ENCODE peak calls at places on chromosomes 7 and 10, in seven cellular contexts. U is A549, P is lower lobe of right lung, L is heart right ventricle, T is sigmoid colon, X is ovary, F is cardiac muscle cell. E is an unnamed sample. For H3K4me1, the result is how much of the 10 kb centered on the place peaks cover.

GRCh38 chr10:11824825-11825224 is 1.7 kb downstream of the PROSER2 start:
- DNase-seq in P (no peak), T (no peak), U (no peak), L (no peak), F (peak), X (no peak), E (no peak)

GRCh38 chr10:70918851-70919530 is 30.6 kb upstream of the PCBD1 start:
- DNase-seq in U (no peak), X (no peak), P (no peak), L (no peak), F (no peak), T (no peak), E (no peak)

GRCh38 chr10:546971-547590 is 142.4 kb downstream of the DIP2C start:
- DNase-seq in P (no peak), U (no peak), L (no peak), X (no peak), T (peak), F (peak), E (no peak)

GRCh38 chr10:71840936-71841335 is 10.1 kb downstream of the PSAP start:
- DNase-seq in T (no peak), L (no peak), F (no peak), X (no peak), U (no peak), P (no peak), E (no peak)

GRCh38 chr10:132135398-132135872 is 51.3 kb upstream of the DPYSL4 start:
- DNase-seq in U (no peak), L (no peak), F (no peak), T (peak), X (peak), P (peak), E (no peak)

GRCh38 chr10:48951707-48952106 is 12.1 kb upstream of the LRRC18 start:
- DNase-seq in P (no peak), F (no peak), X (no peak), T (peak), U (no peak), L (no peak), E (no peak)

GRCh38 chr7:159032753-159033472 is 111.8 kb downstream of the VIPR2 start:
- DNase-seq in T (peak), L (no peak), F (no peak), X (no peak), U (no peak), P (no peak), E (no peak)

GRCh38 chr10:90222939-90223338 is 521.5 kb downstream of the KIF20B start:
- DNase-seq in F (peak), U (no peak), L (no peak), T (no peak), P (no peak), X (no peak), E (no peak)

GRCh38 chr7:101814996-101815825 is 2.2 kb upstream of the CUX1 start:
- DNase-seq in P (peak), L (peak), X (peak), F (peak), T (peak), U (peak), E (peak)

GRCh38 chr10:5841965-5842364 is 28.7 kb upstream of the GDI2 start:
- DNase-seq in P (no peak), X (no peak), T (no peak), L (no peak), U (no peak), F (no peak), E (no peak)

GRCh38 chr10:5840314-5841307 is 27.4 kb upstream of the GDI2 start:
- DNase-seq in T (no peak), P (no peak), L (peak), U (no peak), X (no peak), F (peak), E (peak)

GRCh38 chr10:5843814-5844705 is 30.8 kb upstream of the GDI2 start:
- DNase-seq in U (no peak), T (no peak), P (no peak), X (no peak), F (no peak), L (no peak), E (no peak)
- H3K4me3 ChIP-seq in U (no peak), T (no peak), P (no peak), X (no peak), F (no peak), L (no peak), E (no peak)

DNA sequence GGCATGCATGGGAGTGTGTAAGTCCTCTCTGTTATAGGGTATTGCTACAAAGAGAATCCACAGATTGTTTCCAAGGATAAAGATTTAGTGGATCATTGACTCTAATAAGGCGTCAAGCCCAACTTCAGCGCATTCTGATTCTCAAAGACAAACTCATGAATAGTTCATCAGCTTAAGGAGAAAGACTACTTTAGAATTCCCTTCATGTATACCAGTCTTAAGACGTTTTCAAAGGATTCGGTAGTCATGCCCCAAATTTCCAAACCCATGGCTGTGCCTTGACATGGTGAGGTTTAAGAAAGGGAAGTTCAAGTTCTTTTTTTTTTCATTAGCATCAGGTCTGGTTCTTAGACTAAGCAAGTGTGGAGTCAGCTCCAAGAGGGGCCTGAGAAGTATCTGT is 46.6 kb upstream of the ABLIM1 start:
- DNase-seq in P (no peak), X (no peak), L (no peak), T (no peak), U (no peak), F (no peak), E (no peak)
- H3K4me1 ChIP-seq in P (under half), X (under half), L (under half), T (under half), U (under half), F (under half), E (under half)

GRCh38 chr7:64667311-64667710 is 1.4 kb downstream of the ZNF107 start:
- DNase-seq in X (no peak), T (no peak), U (no peak), F (no peak), P (no peak), L (no peak), E (no peak)

DNA sequence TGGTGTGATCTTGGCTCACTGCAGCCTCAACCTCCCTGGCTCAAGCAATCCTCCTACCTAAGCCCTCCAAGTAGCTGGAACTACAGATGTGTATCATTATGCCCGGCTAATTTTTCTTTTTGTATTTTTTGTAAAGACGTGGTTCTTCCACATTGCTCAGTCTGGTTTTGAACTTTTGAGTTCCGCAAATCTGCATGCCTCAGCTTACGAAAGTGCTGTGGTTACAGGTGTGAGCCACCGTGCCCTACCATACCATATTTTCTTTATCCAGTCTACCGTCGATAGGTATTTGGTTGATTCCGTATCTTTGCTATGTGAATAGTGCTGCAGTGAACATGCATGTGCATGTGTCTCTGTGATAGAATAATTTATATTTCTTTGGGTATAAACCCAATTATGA is 6.5 kb downstream of the ZNF107 start:
- DNase-seq in X (no peak), L (no peak), U (no peak), T (no peak), F (no peak), P (no peak), E (no peak)
- H3K4me3 ChIP-seq in X (no peak), L (no peak), U (no peak), T (no peak), F (no peak), P (no peak), E (no peak)

GRCh38 chr10:95569368-95569767 is 8.2 kb upstream of the SORBS1 start:
- DNase-seq in X (no peak), F (peak), T (no peak), U (no peak), P (no peak), L (no peak), E (no peak)

GRCh38 chr10:95562326-95562725 is 1.2 kb upstream of the SORBS1 start:
- DNase-seq in L (no peak), U (no peak), P (no peak), X (no peak), F (no peak), T (no peak), E (no peak)

GRCh38 chr10:95564291-95564690 is 3.1 kb upstream of the SORBS1 start:
- DNase-seq in F (no peak), X (no peak), T (no peak), P (no peak), L (no peak), U (no peak), E (no peak)

GRCh38 chr10:95567903-95568630 is 6.9 kb upstream of the SORBS1 start:
- DNase-seq in U (no peak), F (no peak), T (no peak), X (no peak), L (no peak), P (no peak), E (no peak)

GRCh38 chr10:95566121-95566520 is 5.0 kb upstream of the SORBS1 start:
- DNase-seq in U (no peak), P (no peak), L (no peak), T (no peak), X (no peak), F (no peak), E (no peak)
- H3K4me1 ChIP-seq in U (under half), P (under half), L (under half), T (under half), X (under half), F (under half), E (under half)

GRCh38 chr10:3805791-3806381 is 20.9 kb upstream of the KLF6 start:
- DNase-seq in L (peak), X (no peak), T (peak), U (peak), F (peak), P (no peak), E (peak)

GRCh38 chr10:3807221-3807927 is 22.4 kb upstream of the KLF6 start:
- DNase-seq in X (no peak), T (no peak), L (no peak), U (no peak), P (no peak), F (no peak), E (no peak)

GRCh38 chr10:3806603-3807002 is 21.6 kb upstream of the KLF6 start:
- DNase-seq in U (peak), X (no peak), P (peak), F (peak), L (no peak), T (no peak), E (no peak)

GRCh38 chr10:3808689-3809199 is 23.7 kb upstream of the KLF6 start:
- DNase-seq in P (no peak), L (no peak), X (no peak), T (no peak), U (no peak), F (no peak), E (no peak)

DNA sequence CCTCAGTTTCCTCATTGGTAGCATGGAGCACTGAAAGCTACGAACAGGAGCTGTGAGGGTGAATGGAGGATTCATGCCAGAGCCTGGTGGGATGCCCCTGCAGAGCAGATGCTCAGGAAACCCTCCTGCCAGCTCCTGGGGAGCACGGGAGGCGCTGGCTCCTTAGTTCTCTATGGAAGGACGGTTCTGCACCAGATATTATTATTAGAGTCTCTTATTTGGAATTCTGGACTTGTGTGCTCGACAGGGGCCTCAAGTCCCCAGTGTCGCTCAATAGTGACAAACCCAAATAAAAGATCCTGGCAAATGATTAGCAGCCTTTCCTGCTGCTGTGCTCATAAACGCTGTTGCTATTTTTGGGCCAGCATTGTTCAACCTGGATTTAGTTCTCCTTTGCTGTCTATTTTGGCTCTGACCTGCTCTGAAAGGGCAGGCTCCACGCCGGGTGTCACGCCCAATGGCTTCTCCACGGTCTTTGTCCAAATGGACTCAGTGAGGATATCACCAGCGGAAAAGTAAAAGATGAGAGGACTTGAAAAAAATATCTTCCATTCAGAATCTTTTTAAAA is 23.0 kb upstream of the KLF6 start:
- DNase-seq in U (no peak), F (no peak), T (no peak), P (no peak), L (peak), X (no peak), E (no peak)
- H3K4me3 ChIP-seq in U (no peak), F (no peak), T (no peak), P (no peak), L (no peak), X (no peak), E (no peak)

DNA sequence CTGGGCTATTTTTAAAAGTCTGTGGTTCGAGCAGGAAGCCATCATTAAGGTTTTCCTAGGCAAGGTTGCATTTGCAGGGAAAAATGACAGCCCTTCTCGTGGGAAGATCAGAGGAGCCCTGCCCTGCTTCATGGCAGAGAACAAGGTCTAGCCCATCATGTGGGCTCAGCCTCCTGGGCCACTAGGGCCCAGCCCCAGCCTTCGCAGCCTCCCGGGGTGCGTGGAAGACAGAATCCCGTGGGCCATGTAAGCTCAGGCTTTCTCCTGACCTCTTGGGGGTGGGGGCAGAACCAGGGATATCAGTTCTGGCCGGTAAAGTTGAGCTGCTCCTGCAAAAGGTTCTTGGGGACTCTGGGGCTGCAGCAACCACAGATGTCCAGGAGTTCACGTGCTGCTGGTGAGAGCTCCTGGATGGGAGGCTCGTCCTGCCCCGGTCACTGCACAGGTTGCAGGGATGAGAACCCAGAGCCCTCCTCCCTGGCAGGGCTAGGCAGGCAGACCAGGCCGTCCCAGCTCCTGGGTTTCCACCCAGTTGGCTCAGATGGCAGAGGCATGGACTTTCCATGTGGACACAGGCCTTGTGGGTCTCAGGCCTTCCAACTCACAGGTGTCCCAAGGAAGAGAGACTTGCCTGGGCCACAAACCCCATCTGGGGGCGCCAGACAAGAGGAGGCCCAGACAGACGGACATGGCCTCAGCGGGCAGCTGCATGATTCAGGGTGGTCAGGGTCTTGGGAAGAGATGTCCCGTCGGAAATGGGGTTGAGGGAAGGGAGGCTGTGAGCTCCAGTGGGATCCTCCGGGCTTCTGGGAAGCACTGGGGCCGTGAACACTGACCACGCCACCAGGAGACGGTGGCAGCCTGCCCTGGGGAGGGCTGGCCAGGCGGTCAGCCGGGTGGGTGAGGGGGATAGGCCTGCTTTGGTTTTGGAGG is 126.2 kb downstream of the NEURL1 start:
- DNase-seq in T (no peak), U (no peak), L (no peak), F (no peak), X (no peak), P (no peak), E (no peak)
- H3K4me1 ChIP-seq in T (half or more), U (under half), L (half or more), F (under half), X (under half), P (under half), E (under half)

DNA sequence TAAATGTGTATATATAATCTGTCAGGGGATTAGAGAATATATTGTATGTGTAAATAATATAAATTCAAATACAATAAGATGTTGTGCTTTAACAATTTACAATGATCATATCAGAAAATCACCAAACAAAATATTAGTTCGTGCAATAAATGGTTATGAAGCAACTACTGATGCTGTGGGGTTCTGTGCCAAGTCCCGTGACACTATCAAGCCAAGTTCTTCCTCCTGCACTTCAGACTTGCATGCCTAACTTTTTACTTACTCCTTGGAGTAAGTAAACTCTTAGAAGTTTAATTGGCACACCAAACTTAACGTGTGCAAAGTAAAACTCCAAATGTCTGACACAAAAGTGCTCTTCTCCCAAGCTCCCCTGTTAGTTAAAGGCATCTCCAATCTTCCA is 26.5 kb upstream of the TMEM254 start:
- DNase-seq in U (no peak), X (no peak), P (no peak), L (no peak), F (peak), T (no peak), E (no peak)
- H3K4me3 ChIP-seq in U (no peak), X (no peak), P (no peak), L (no peak), F (no peak), T (no peak), E (no peak)

E was measured in CD8-positive, alpha-beta T cell.